ENCODE peak calls at places on chromosomes 1 and 21, in five cellular contexts. X is NCI-H345, L is mesenchymal stem cell, P is AG09319, C is heart right ventricle. I is an unnamed sample.

GRCh38 chr1:152141971-152142584 is 16.9 kb downstream of the RPTN start:
- DNase-seq in P (peak; percentile 48), X (peak; percentile 17), L (peak; percentile 13), C (peak; percentile 53), I (peak; percentile 80)

GRCh38 chr1:168466703-168467081 is 77.1 kb downstream of the XCL2 start:
- DNase-seq in X (no peak), L (no peak), C (no peak), P (no peak), I (no peak)

GRCh38 chr1:36458910-36459309 is 5.3 kb downstream of the MRPS15 start:
- DNase-seq in P (no peak), X (no peak), L (no peak), C (no peak), I (no peak)

GRCh38 chr1:25169168-25169567 is 63.1 kb downstream of the SYF2 start:
- DNase-seq in P (no peak), X (no peak), C (no peak), L (no peak), I (no peak)

GRCh38 chr1:169680377-169681019 is 30.9 kb downstream of the SELL start:
- DNase-seq in X (no peak), P (no peak), L (no peak), C (no peak), I (no peak)

GRCh38 chr1:25805863-25806225 is 5.9 kb downstream of the SELENON start:
- DNase-seq in C (peak; percentile 77), X (no peak), P (no peak), L (no peak), I (no peak)

GRCh38 chr21:34526618-34527290 is 14.7 kb upstream of the KCNE1 start:
- DNase-seq in L (peak; percentile 100), C (peak; percentile 92), P (peak; percentile 98), X (no peak), I (peak; percentile 100)

GRCh38 chr1:82880506-82880905 is 1079.8 kb downstream of the ADGRL2 start:
- DNase-seq in C (no peak), P (no peak), X (no peak), L (no peak), I (no peak)

GRCh38 chr1:202105571-202106339 is 17.0 kb upstream of the GPR37L1 start:
- DNase-seq in L (peak; percentile 69), P (no peak), X (peak; percentile 78), C (no peak), I (peak; percentile 64)

GRCh38 chr1:100009458-100009857 is 39.7 kb downstream of the SLC35A3 start:
- DNase-seq in X (no peak), P (no peak), C (no peak), L (peak; percentile 51), I (peak; percentile 59)

GRCh38 chr1:109479311-109479710 is 4.4 kb upstream of the ATXN7L2 start:
- DNase-seq in P (no peak), X (no peak), C (no peak), L (no peak), I (no peak)

GRCh38 chr1:201444792-201445191 is 23.3 kb upstream of the TNNI1 start:
- DNase-seq in X (no peak), C (no peak), P (no peak), L (peak; percentile 49), I (peak; percentile 34)

GRCh38 chr1:66607458-66607857 is 73.5 kb downstream of the SGIP1 start:
- DNase-seq in X (no peak), C (no peak), L (no peak), P (no peak), I (no peak)

GRCh38 chr1:40742363-40743061 is 41.1 kb upstream of the KCNQ4 start:
- DNase-seq in X (no peak), L (peak; percentile 27), P (no peak), C (no peak), I (no peak)

GRCh38 chr1:198155253-198155652 is 1.5 kb upstream of the NEK7 start:
- DNase-seq in C (no peak), P (no peak), L (peak; percentile 25), X (no peak), I (peak; percentile 71)

GRCh38 chr1:78274814-78275213 is 216.0 kb upstream of the PTGFR start:
- DNase-seq in P (peak; percentile 67), C (no peak), X (no peak), L (peak; percentile 13), I (peak; percentile 77)

GRCh38 chr1:162711066-162711465 is 78.8 kb downstream of the DDR2 start:
- DNase-seq in X (no peak), C (no peak), L (no peak), P (no peak), I (no peak)

GRCh38 chr1:47198214-47198613 is 8.4 kb upstream of the PDZK1IP1 start:
- DNase-seq in L (no peak), C (no peak), X (no peak), P (no peak), I (no peak)

GRCh38 chr1:81559662-81560350 is 240.9 kb upstream of the ADGRL2 start:
- DNase-seq in X (no peak), L (no peak), C (no peak), P (no peak), I (peak; percentile 10)

GRCh38 chr1:235027862-235028250 is 100.8 kb downstream of the TOMM20 start:
- DNase-seq in L (no peak), C (no peak), P (no peak), X (no peak), I (no peak)

GRCh38 chr1:147598631-147599361 is 57.5 kb downstream of the BCL9 start:
- DNase-seq in X (peak; percentile 58), P (no peak), C (no peak), L (peak; percentile 48), I (peak; percentile 26)

GRCh38 chr1:235313262-235313661 is 14.7 kb downstream of the ARID4B start:
- DNase-seq in X (no peak), C (no peak), P (no peak), L (no peak), I (no peak)

GRCh38 chr1:217554849-217555248 is 76.0 kb downstream of the GPATCH2 start:
- DNase-seq in P (no peak), X (no peak), L (no peak), C (no peak), I (no peak)

GRCh38 chr1:3137111-3138100 is 68.4 kb downstream of the PRDM16 start:
- DNase-seq in X (no peak), P (no peak), C (no peak), L (no peak), I (no peak)

GRCh38 chr1:54069792-54070548 is 16.6 kb downstream of the TCEANC2 start:
- DNase-seq in P (no peak), X (peak; percentile 46), C (no peak), L (peak; percentile 76), I (peak; percentile 55)

GRCh38 chr1:202575906-202576653 is 134.2 kb downstream of the SYT2 start:
- DNase-seq in X (no peak), C (no peak), P (no peak), L (no peak), I (peak; percentile 67)

GRCh38 chr1:88175120-88175630 is 508.9 kb upstream of the PKN2 start:
- DNase-seq in X (no peak), L (no peak), P (no peak), C (no peak), I (no peak)